ENCODE peak calls at places on chromosomes 16 and 17, in ten cellular contexts. J is activated CD4-positive, alpha-beta T cell treated with anti-CD3 and anti-CD28 coated beads, Interleukin-2, amount 50 U/mL, for 1 hour; G is mucosa of descending colon; V is adrenal gland; P is left colon; S is ovary; K is NCI-H1417 treated with DMSO at 0.1 percent for 48 hours; L is NCI-H1048; U is HTR-8/SVneo; Z is cardiac fibroblast. Y is an unnamed sample.

GRCh38 chr17:2695243-2695960 is 16.2 kb downstream of the CLUH start:
- DNase-seq in K (no peak), G (peak; percentile 23), Z (no peak), U (no peak), P (no peak), V (no peak), S (no peak), L (no peak), J (no peak), Y (no peak)

GRCh38 chr17:1707107-1707506 is 3.1 kb downstream of the TLCD2 start:
- DNase-seq in Z (no peak), L (no peak), G (no peak), P (no peak), J (no peak), V (no peak), U (no peak), S (no peak), K (no peak), Y (no peak)

GRCh38 chr16:81180578-81180977 is 57.9 kb upstream of the BCO1 start:
- DNase-seq in P (no peak), S (no peak), U (no peak), Z (no peak), K (no peak), G (no peak), J (no peak), V (no peak), L (no peak), Y (no peak)

GRCh38 chr17:4433515-4434031 is at the start of gene SPNS3:
- DNase-seq in G (no peak), S (no peak), L (no peak), V (no peak), U (no peak), J (no peak), K (no peak), Z (no peak), P (no peak), Y (no peak)

GRCh38 chr16:70770968-70771552 is 29.9 kb downstream of the VAC14 start:
- DNase-seq in Z (peak; percentile 64), K (no peak), S (peak; percentile 75), U (peak; percentile 76), G (peak; percentile 77), J (peak; percentile 49), V (peak; percentile 78), P (peak; percentile 57), L (no peak), Y (no peak)

GRCh38 chr17:76872221-76872873 is 4.1 kb downstream of the MGAT5B start:
- DNase-seq in Z (peak; percentile 86), J (no peak), K (no peak), V (no peak), S (no peak), L (no peak), U (peak; percentile 98), G (no peak), P (peak; percentile 13), Y (no peak)

GRCh38 chr17:77610518-77610893 is 348.0 kb upstream of the TNRC6C start:
- DNase-seq in G (no peak), U (no peak), L (no peak), Z (no peak), S (no peak), J (peak; percentile 6), P (no peak), K (no peak), V (no peak), Y (no peak)

GRCh38 chr17:66714046-66715023 is 120.6 kb upstream of the CACNG5 start:
- DNase-seq in S (no peak), L (no peak), G (no peak), K (no peak), U (no peak), J (no peak), P (peak; percentile 28), Z (no peak), V (no peak), Y (no peak)

GRCh38 chr16:51816929-51817328 is 665.9 kb upstream of the SALL1 start:
- DNase-seq in S (no peak), J (no peak), G (no peak), P (no peak), V (peak; percentile 23), U (no peak), Z (peak; percentile 6), L (no peak), K (no peak), Y (no peak)

GRCh38 chr17:27323538-27324212 is 29.8 kb downstream of the WSB1 start:
- DNase-seq in J (no peak), Z (peak; percentile 94), L (no peak), K (no peak), S (peak; percentile 67), U (peak; percentile 21), G (peak; percentile 89), V (peak; percentile 65), P (peak; percentile 87), Y (no peak)

Y was measured in NCI-H2081 treated with DMSO at 0.1 percent for 48 hours.